ENCODE peak calls at places on chromosome 13, in eight cellular contexts. One of them, this sample, is unnamed.

GRCh38 chr13:25286308-25286968 is 850 bp downstream of the MTMR6 start:
- DNase-seq in C1 segment of cervical spinal cord: peak
- DNase-seq in neuronal stem cell: peak
- DNase-seq in thyroid gland: peak
- DNase-seq in CD8-positive, alpha-beta T cell: peak
- DNase-seq in type B pancreatic cell: no peak
- DNase-seq in left colon: peak
- DNase-seq in upper lobe of right lung: no peak
- DNase-seq in this sample: peak

GRCh38 chr13:52615817-52616216 is 26.4 kb upstream of the HNRNPA1L2 start:
- DNase-seq in C1 segment of cervical spinal cord: no peak
- DNase-seq in neuronal stem cell: no peak
- DNase-seq in thyroid gland: no peak
- DNase-seq in CD8-positive, alpha-beta T cell: no peak
- DNase-seq in type B pancreatic cell: no peak
- DNase-seq in left colon: no peak
- DNase-seq in upper lobe of right lung: no peak
- DNase-seq in this sample: no peak

GRCh38 chr13:112247471-112248405 is 128.4 kb upstream of the SPACA7 start:
- DNase-seq in C1 segment of cervical spinal cord: no peak
- DNase-seq in neuronal stem cell: no peak
- DNase-seq in thyroid gland: no peak
- DNase-seq in CD8-positive, alpha-beta T cell: no peak
- DNase-seq in type B pancreatic cell: peak
- DNase-seq in left colon: no peak
- DNase-seq in upper lobe of right lung: peak
- DNase-seq in this sample: no peak

GRCh38 chr13:110014719-110015118 is 228.3 kb upstream of the IRS2 start:
- DNase-seq in C1 segment of cervical spinal cord: no peak
- DNase-seq in neuronal stem cell: no peak
- DNase-seq in thyroid gland: no peak
- DNase-seq in CD8-positive, alpha-beta T cell: no peak
- DNase-seq in type B pancreatic cell: no peak
- DNase-seq in left colon: no peak
- DNase-seq in upper lobe of right lung: no peak
- DNase-seq in this sample: no peak

GRCh38 chr13:60329221-60329983 is 67.6 kb upstream of the TDRD3 start:
- DNase-seq in C1 segment of cervical spinal cord: no peak
- DNase-seq in neuronal stem cell: peak
- DNase-seq in thyroid gland: no peak
- DNase-seq in CD8-positive, alpha-beta T cell: peak
- DNase-seq in type B pancreatic cell: no peak
- DNase-seq in left colon: no peak
- DNase-seq in upper lobe of right lung: peak
- DNase-seq in this sample: no peak

GRCh38 chr13:40519637-40520036 is 146.8 kb downstream of the FOXO1 start:
- DNase-seq in C1 segment of cervical spinal cord: no peak
- DNase-seq in neuronal stem cell: no peak
- DNase-seq in thyroid gland: no peak
- DNase-seq in CD8-positive, alpha-beta T cell: no peak
- DNase-seq in type B pancreatic cell: no peak
- DNase-seq in left colon: no peak
- DNase-seq in upper lobe of right lung: no peak
- DNase-seq in this sample: no peak

GRCh38 chr13:80873589-80873988 is 532.7 kb upstream of the SPRY2 start:
- DNase-seq in C1 segment of cervical spinal cord: no peak
- DNase-seq in neuronal stem cell: no peak
- DNase-seq in thyroid gland: no peak
- DNase-seq in CD8-positive, alpha-beta T cell: no peak
- DNase-seq in type B pancreatic cell: no peak
- DNase-seq in left colon: no peak
- DNase-seq in upper lobe of right lung: no peak
- DNase-seq in this sample: no peak

GRCh38 chr13:27183561-27184147 is 12.0 kb upstream of the USP12 start:
- DNase-seq in C1 segment of cervical spinal cord: no peak
- DNase-seq in neuronal stem cell: no peak
- DNase-seq in thyroid gland: no peak
- DNase-seq in CD8-positive, alpha-beta T cell: no peak
- DNase-seq in type B pancreatic cell: no peak
- DNase-seq in left colon: no peak
- DNase-seq in upper lobe of right lung: no peak
- DNase-seq in this sample: no peak

GRCh38 chr13:30364876-30365275 is 57.4 kb upstream of the UBE2L5 start:
- DNase-seq in C1 segment of cervical spinal cord: no peak
- DNase-seq in neuronal stem cell: no peak
- DNase-seq in thyroid gland: peak
- DNase-seq in CD8-positive, alpha-beta T cell: no peak
- DNase-seq in type B pancreatic cell: no peak
- DNase-seq in left colon: no peak
- DNase-seq in upper lobe of right lung: no peak
- DNase-seq in this sample: no peak

GRCh38 chr13:45861352-45861751 is 9.8 kb upstream of the SIAH3 start:
- DNase-seq in C1 segment of cervical spinal cord: no peak
- DNase-seq in neuronal stem cell: no peak
- DNase-seq in thyroid gland: no peak
- DNase-seq in CD8-positive, alpha-beta T cell: no peak
- DNase-seq in type B pancreatic cell: no peak
- DNase-seq in left colon: no peak
- DNase-seq in upper lobe of right lung: no peak
- DNase-seq in this sample: no peak

GRCh38 chr13:37134411-37135041 is 29.1 kb upstream of the CSNK1A1L start:
- DNase-seq in C1 segment of cervical spinal cord: no peak
- DNase-seq in neuronal stem cell: no peak
- DNase-seq in thyroid gland: no peak
- DNase-seq in CD8-positive, alpha-beta T cell: no peak
- DNase-seq in type B pancreatic cell: no peak
- DNase-seq in left colon: no peak
- DNase-seq in upper lobe of right lung: no peak
- DNase-seq in this sample: no peak

GRCh38 chr13:71869274-71869673 is 2.3 kb upstream of the DACH1 start:
- DNase-seq in C1 segment of cervical spinal cord: no peak
- DNase-seq in neuronal stem cell: no peak
- DNase-seq in thyroid gland: no peak
- DNase-seq in CD8-positive, alpha-beta T cell: no peak
- DNase-seq in type B pancreatic cell: no peak
- DNase-seq in left colon: no peak
- DNase-seq in upper lobe of right lung: no peak
- DNase-seq in this sample: no peak

GRCh38 chr13:106987435-106987800 is 419.5 kb upstream of the ARGLU1 start:
- DNase-seq in C1 segment of cervical spinal cord: no peak
- DNase-seq in neuronal stem cell: no peak
- DNase-seq in thyroid gland: no peak
- DNase-seq in CD8-positive, alpha-beta T cell: no peak
- DNase-seq in type B pancreatic cell: no peak
- DNase-seq in left colon: no peak
- DNase-seq in upper lobe of right lung: no peak
- DNase-seq in this sample: no peak

GRCh38 chr13:111937763-111938375 is 129.1 kb upstream of the SOX1 start:
- DNase-seq in C1 segment of cervical spinal cord: no peak
- DNase-seq in neuronal stem cell: no peak
- DNase-seq in thyroid gland: no peak
- DNase-seq in CD8-positive, alpha-beta T cell: no peak
- DNase-seq in type B pancreatic cell: peak
- DNase-seq in left colon: no peak
- DNase-seq in upper lobe of right lung: peak
- DNase-seq in this sample: no peak

GRCh38 chr13:95793018-95793555 is 116.1 kb downstream of the DNAJC3 start:
- DNase-seq in C1 segment of cervical spinal cord: no peak
- DNase-seq in neuronal stem cell: no peak
- DNase-seq in thyroid gland: no peak
- DNase-seq in CD8-positive, alpha-beta T cell: no peak
- DNase-seq in type B pancreatic cell: no peak
- DNase-seq in left colon: no peak
- DNase-seq in upper lobe of right lung: no peak
- DNase-seq in this sample: no peak

GRCh38 chr13:73428137-73428536 is 369.3 kb downstream of the KLF5 start:
- DNase-seq in C1 segment of cervical spinal cord: no peak
- DNase-seq in neuronal stem cell: no peak
- DNase-seq in thyroid gland: no peak
- DNase-seq in CD8-positive, alpha-beta T cell: no peak
- DNase-seq in type B pancreatic cell: no peak
- DNase-seq in left colon: no peak
- DNase-seq in upper lobe of right lung: no peak
- DNase-seq in this sample: no peak

GRCh38 chr13:59691501-59692066 is 472.1 kb downstream of the DIAPH3 start:
- DNase-seq in C1 segment of cervical spinal cord: no peak
- DNase-seq in neuronal stem cell: no peak
- DNase-seq in thyroid gland: no peak
- DNase-seq in CD8-positive, alpha-beta T cell: no peak
- DNase-seq in type B pancreatic cell: no peak
- DNase-seq in left colon: no peak
- DNase-seq in upper lobe of right lung: no peak
- DNase-seq in this sample: no peak

GRCh38 chr13:75460644-75461043 is 21.3 kb downstream of the TBC1D4 start:
- DNase-seq in C1 segment of cervical spinal cord: no peak
- DNase-seq in neuronal stem cell: no peak
- DNase-seq in thyroid gland: no peak
- DNase-seq in CD8-positive, alpha-beta T cell: no peak
- DNase-seq in type B pancreatic cell: no peak
- DNase-seq in left colon: no peak
- DNase-seq in upper lobe of right lung: no peak
- DNase-seq in this sample: no peak

GRCh38 chr13:32098275-32098674 is 66.7 kb downstream of the FRY start:
- DNase-seq in C1 segment of cervical spinal cord: no peak
- DNase-seq in neuronal stem cell: no peak
- DNase-seq in thyroid gland: no peak
- DNase-seq in CD8-positive, alpha-beta T cell: no peak
- DNase-seq in type B pancreatic cell: no peak
- DNase-seq in left colon: no peak
- DNase-seq in upper lobe of right lung: no peak
- DNase-seq in this sample: no peak

GRCh38 chr13:42040730-42041016 is 7.8 kb upstream of the DGKH start:
- DNase-seq in C1 segment of cervical spinal cord: no peak
- DNase-seq in neuronal stem cell: no peak
- DNase-seq in thyroid gland: no peak
- DNase-seq in CD8-positive, alpha-beta T cell: no peak
- DNase-seq in type B pancreatic cell: no peak
- DNase-seq in left colon: no peak
- DNase-seq in upper lobe of right lung: no peak
- DNase-seq in this sample: no peak

GRCh38 chr13:91986771-91987515 is 588.5 kb downstream of the GPC5 start:
- DNase-seq in C1 segment of cervical spinal cord: no peak
- DNase-seq in neuronal stem cell: no peak
- DNase-seq in thyroid gland: no peak
- DNase-seq in CD8-positive, alpha-beta T cell: no peak
- DNase-seq in type B pancreatic cell: no peak
- DNase-seq in left colon: no peak
- DNase-seq in upper lobe of right lung: no peak
- DNase-seq in this sample: no peak

GRCh38 chr13:64912141-64912540 is 2318.0 kb downstream of the PCDH9 start:
- DNase-seq in C1 segment of cervical spinal cord: no peak
- DNase-seq in neuronal stem cell: no peak
- DNase-seq in thyroid gland: no peak
- DNase-seq in CD8-positive, alpha-beta T cell: no peak
- DNase-seq in type B pancreatic cell: no peak
- DNase-seq in left colon: no peak
- DNase-seq in upper lobe of right lung: no peak
- DNase-seq in this sample: no peak

GRCh38 chr13:20033486-20033885 is 75.0 kb downstream of the ZMYM2 start:
- DNase-seq in C1 segment of cervical spinal cord: no peak
- DNase-seq in neuronal stem cell: no peak
- DNase-seq in thyroid gland: no peak
- DNase-seq in CD8-positive, alpha-beta T cell: no peak
- DNase-seq in type B pancreatic cell: no peak
- DNase-seq in left colon: no peak
- DNase-seq in upper lobe of right lung: no peak
- DNase-seq in this sample: no peak

GRCh38 chr13:32201809-32202208 is 113.4 kb downstream of the ZAR1L start:
- DNase-seq in C1 segment of cervical spinal cord: no peak
- DNase-seq in neuronal stem cell: no peak
- DNase-seq in thyroid gland: no peak
- DNase-seq in CD8-positive, alpha-beta T cell: no peak
- DNase-seq in type B pancreatic cell: no peak
- DNase-seq in left colon: no peak
- DNase-seq in upper lobe of right lung: no peak
- DNase-seq in this sample: no peak

GRCh38 chr13:51494151-51494550 is 41.3 kb upstream of the INTS6 start:
- DNase-seq in C1 segment of cervical spinal cord: no peak
- DNase-seq in neuronal stem cell: no peak
- DNase-seq in thyroid gland: no peak
- DNase-seq in CD8-positive, alpha-beta T cell: no peak
- DNase-seq in type B pancreatic cell: no peak
- DNase-seq in left colon: no peak
- DNase-seq in upper lobe of right lung: no peak
- DNase-seq in this sample: no peak

GRCh38 chr13:45238945-45239795 is 38.3 kb upstream of the KCTD4 start:
- DNase-seq in C1 segment of cervical spinal cord: no peak
- DNase-seq in neuronal stem cell: no peak
- DNase-seq in thyroid gland: no peak
- DNase-seq in CD8-positive, alpha-beta T cell: no peak
- DNase-seq in type B pancreatic cell: no peak
- DNase-seq in left colon: no peak
- DNase-seq in upper lobe of right lung: no peak
- DNase-seq in this sample: no peak

GRCh38 chr13:98999635-98999952 is 21.7 kb upstream of the DOCK9 start:
- DNase-seq in C1 segment of cervical spinal cord: no peak
- DNase-seq in neuronal stem cell: no peak
- DNase-seq in thyroid gland: no peak
- DNase-seq in CD8-positive, alpha-beta T cell: no peak
- DNase-seq in type B pancreatic cell: no peak
- DNase-seq in left colon: no peak
- DNase-seq in upper lobe of right lung: no peak
- DNase-seq in this sample: no peak

GRCh38 chr13:37561031-37561430 is 37.5 kb downstream of the POSTN start:
- DNase-seq in C1 segment of cervical spinal cord: no peak
- DNase-seq in neuronal stem cell: no peak
- DNase-seq in thyroid gland: no peak
- DNase-seq in CD8-positive, alpha-beta T cell: no peak
- DNase-seq in type B pancreatic cell: no peak
- DNase-seq in left colon: no peak
- DNase-seq in upper lobe of right lung: no peak
- DNase-seq in this sample: no peak

GRCh38 chr13:106633321-106633720 is 65.4 kb upstream of the ARGLU1 start:
- DNase-seq in C1 segment of cervical spinal cord: no peak
- DNase-seq in neuronal stem cell: no peak
- DNase-seq in thyroid gland: no peak
- DNase-seq in CD8-positive, alpha-beta T cell: no peak
- DNase-seq in type B pancreatic cell: no peak
- DNase-seq in left colon: no peak
- DNase-seq in upper lobe of right lung: no peak
- DNase-seq in this sample: no peak

GRCh38 chr13:102003848-102004570 is 397.8 kb downstream of the FGF14 start:
- DNase-seq in C1 segment of cervical spinal cord: no peak
- DNase-seq in neuronal stem cell: no peak
- DNase-seq in thyroid gland: no peak
- DNase-seq in CD8-positive, alpha-beta T cell: no peak
- DNase-seq in type B pancreatic cell: no peak
- DNase-seq in left colon: no peak
- DNase-seq in upper lobe of right lung: no peak
- DNase-seq in this sample: no peak

This sample was measured in T-helper 9 cell.